ENCODE peak calls at places on chromosomes 12 and 14, in eight cellular contexts. K, V, T, L, Y, Q, W and M are unnamed samples.
A peak's percentile ranks its signal among the peaks of the same experiment; 100 is the strongest.

GRCh38 chr12:116771651-116772050 is 33.5 kb downstream of the RNFT2 start:
- DNase-seq in K (no peak), V (no peak), T (no peak), L (no peak), Y (no peak), Q (no peak), W (no peak), M (no peak)

GRCh38 chr12:85278598-85279448 is 1.2 kb upstream of the ALX1 start:
- DNase-seq in K (no peak), V (no peak), T (no peak), L (no peak), Y (no peak), Q (peak; percentile 43), W (no peak), M (peak; percentile 71)

GRCh38 chr12:107731376-107731775 is 29.6 kb downstream of the PRDM4 start:
- DNase-seq in K (no peak), V (no peak), T (no peak), L (no peak), Y (no peak), Q (no peak), W (no peak), M (no peak)

GRCh38 chr12:130959632-130960031 is 5.9 kb downstream of the ADGRD1 start:
- DNase-seq in K (no peak), V (no peak), T (no peak), L (no peak), Y (no peak), Q (no peak), W (no peak), M (no peak)

GRCh38 chr14:101585211-101585610 is 23.9 kb downstream of the DIO3 start:
- DNase-seq in K (no peak), V (no peak), T (no peak), L (no peak), Y (no peak), Q (no peak), W (no peak), M (no peak)

GRCh38 chr12:123671876-123672275 is 963 bp downstream of the TCTN2 start:
- DNase-seq in K (no peak), V (no peak), T (no peak), L (peak; percentile 4), Y (no peak), Q (no peak), W (peak; percentile 1), M (no peak)

GRCh38 chr12:132726386-132726785 is 15.7 kb downstream of the PGAM5 start:
- DNase-seq in K (no peak), V (no peak), T (no peak), L (no peak), Y (no peak), Q (no peak), W (no peak), M (no peak)

GRCh38 chr12:111121840-111122239 is 201.5 kb upstream of the MYL2 start:
- DNase-seq in K (no peak), V (no peak), T (no peak), L (no peak), Y (no peak), Q (no peak), W (no peak), M (no peak)

GRCh38 chr12:64931321-64931720 is 106.9 kb downstream of the TBC1D30 start:
- DNase-seq in K (no peak), V (no peak), T (no peak), L (no peak), Y (no peak), Q (no peak), W (no peak), M (no peak)

GRCh38 chr12:89211456-89211855 is 140.8 kb downstream of the DUSP6 start:
- DNase-seq in K (no peak), V (no peak), T (no peak), L (no peak), Y (peak; percentile 32), Q (no peak), W (no peak), M (no peak)

GRCh38 chr14:64639340-64639821 is 64.8 kb upstream of the PLEKHG3 start:
- DNase-seq in K (no peak), V (no peak), T (no peak), L (peak; percentile 35), Y (peak; percentile 43), Q (no peak), W (no peak), M (no peak)